ENCODE peak calls at places on chromosomes 3 and 15, in five cellular contexts. One of them, this sample, is unnamed.

GRCh38 chr3:64318670-64319271 is 93.5 kb upstream of the PRICKLE2 start:
- DNase-seq in choroid plexus epithelial cell: no peak
- DNase-seq in A549: no peak
- DNase-seq in activated naive CD8-positive, alpha-beta T cell treated with anti-CD3 and anti-CD28 coated beads, Interleukin-2, amount 50 U/mL, for 24 hours: no peak
- DNase-seq in caudate nucleus: no peak
- DNase-seq in this sample: no peak

GRCh38 chr3:38614651-38615352 is 34.7 kb downstream of the SCN5A start:
- DNase-seq in choroid plexus epithelial cell: no peak
- DNase-seq in A549: no peak
- DNase-seq in activated naive CD8-positive, alpha-beta T cell treated with anti-CD3 and anti-CD28 coated beads, Interleukin-2, amount 50 U/mL, for 24 hours: no peak
- DNase-seq in caudate nucleus: no peak
- DNase-seq in this sample: no peak

GRCh38 chr15:32718822-32719716 is 1.3 kb downstream of the GREM1 start:
- DNase-seq in choroid plexus epithelial cell: peak
- DNase-seq in A549: peak
- DNase-seq in activated naive CD8-positive, alpha-beta T cell treated with anti-CD3 and anti-CD28 coated beads, Interleukin-2, amount 50 U/mL, for 24 hours: no peak
- DNase-seq in caudate nucleus: no peak
- DNase-seq in this sample: no peak

GRCh38 chr3:2166552-2166951 is 67.9 kb downstream of the CNTN4 start:
- DNase-seq in choroid plexus epithelial cell: peak
- DNase-seq in A549: no peak
- DNase-seq in activated naive CD8-positive, alpha-beta T cell treated with anti-CD3 and anti-CD28 coated beads, Interleukin-2, amount 50 U/mL, for 24 hours: no peak
- DNase-seq in caudate nucleus: no peak
- DNase-seq in this sample: no peak

GRCh38 chr3:58161435-58162398 is 49.1 kb downstream of the DNASE1L3 start:
- DNase-seq in choroid plexus epithelial cell: peak
- DNase-seq in A549: peak
- DNase-seq in activated naive CD8-positive, alpha-beta T cell treated with anti-CD3 and anti-CD28 coated beads, Interleukin-2, amount 50 U/mL, for 24 hours: no peak
- DNase-seq in caudate nucleus: no peak
- DNase-seq in this sample: peak

GRCh38 chr3:38515367-38515766 is 19.2 kb downstream of the EXOG start:
- DNase-seq in choroid plexus epithelial cell: no peak
- DNase-seq in A549: no peak
- DNase-seq in activated naive CD8-positive, alpha-beta T cell treated with anti-CD3 and anti-CD28 coated beads, Interleukin-2, amount 50 U/mL, for 24 hours: no peak
- DNase-seq in caudate nucleus: no peak
- DNase-seq in this sample: no peak

GRCh38 chr15:70197318-70197944 is 99.7 kb upstream of the TLE3 start:
- DNase-seq in choroid plexus epithelial cell: peak
- DNase-seq in A549: no peak
- DNase-seq in activated naive CD8-positive, alpha-beta T cell treated with anti-CD3 and anti-CD28 coated beads, Interleukin-2, amount 50 U/mL, for 24 hours: no peak
- DNase-seq in caudate nucleus: no peak
- DNase-seq in this sample: no peak

GRCh38 chr3:136070334-136070733 is 104.8 kb downstream of the PPP2R3A start:
- DNase-seq in choroid plexus epithelial cell: peak
- DNase-seq in A549: no peak
- DNase-seq in activated naive CD8-positive, alpha-beta T cell treated with anti-CD3 and anti-CD28 coated beads, Interleukin-2, amount 50 U/mL, for 24 hours: no peak
- DNase-seq in caudate nucleus: no peak
- DNase-seq in this sample: no peak

GRCh38 chr3:35042210-35042960 is 596.9 kb upstream of the ARPP21 start:
- DNase-seq in choroid plexus epithelial cell: no peak
- DNase-seq in A549: no peak
- DNase-seq in activated naive CD8-positive, alpha-beta T cell treated with anti-CD3 and anti-CD28 coated beads, Interleukin-2, amount 50 U/mL, for 24 hours: no peak
- DNase-seq in caudate nucleus: no peak
- DNase-seq in this sample: no peak

GRCh38 chr3:136075816-136076215 is 110.3 kb downstream of the PPP2R3A start:
- DNase-seq in choroid plexus epithelial cell: peak
- DNase-seq in A549: no peak
- DNase-seq in activated naive CD8-positive, alpha-beta T cell treated with anti-CD3 and anti-CD28 coated beads, Interleukin-2, amount 50 U/mL, for 24 hours: no peak
- DNase-seq in caudate nucleus: no peak
- DNase-seq in this sample: no peak

GRCh38 chr3:78091478-78092119 is 1051.7 kb downstream of the ROBO2 start:
- DNase-seq in choroid plexus epithelial cell: no peak
- DNase-seq in A549: no peak
- DNase-seq in activated naive CD8-positive, alpha-beta T cell treated with anti-CD3 and anti-CD28 coated beads, Interleukin-2, amount 50 U/mL, for 24 hours: no peak
- DNase-seq in caudate nucleus: no peak
- DNase-seq in this sample: no peak

GRCh38 chr3:9193211-9193610 is 56.2 kb downstream of the SRGAP3 start:
- DNase-seq in choroid plexus epithelial cell: no peak
- DNase-seq in A549: no peak
- DNase-seq in activated naive CD8-positive, alpha-beta T cell treated with anti-CD3 and anti-CD28 coated beads, Interleukin-2, amount 50 U/mL, for 24 hours: no peak
- DNase-seq in caudate nucleus: no peak
- DNase-seq in this sample: no peak

GRCh38 chr3:32428092-32429068 is 36.7 kb downstream of the CMTM7 start:
- DNase-seq in choroid plexus epithelial cell: peak
- DNase-seq in A549: no peak
- DNase-seq in activated naive CD8-positive, alpha-beta T cell treated with anti-CD3 and anti-CD28 coated beads, Interleukin-2, amount 50 U/mL, for 24 hours: no peak
- DNase-seq in caudate nucleus: no peak
- DNase-seq in this sample: peak

GRCh38 chr15:74497584-74497983 is 36.6 kb upstream of the UBL7 start:
- DNase-seq in choroid plexus epithelial cell: no peak
- DNase-seq in A549: no peak
- DNase-seq in activated naive CD8-positive, alpha-beta T cell treated with anti-CD3 and anti-CD28 coated beads, Interleukin-2, amount 50 U/mL, for 24 hours: no peak
- DNase-seq in caudate nucleus: no peak
- DNase-seq in this sample: no peak

GRCh38 chr15:98025237-98025636 is 64.7 kb downstream of the ARRDC4 start:
- DNase-seq in choroid plexus epithelial cell: peak
- DNase-seq in A549: no peak
- DNase-seq in activated naive CD8-positive, alpha-beta T cell treated with anti-CD3 and anti-CD28 coated beads, Interleukin-2, amount 50 U/mL, for 24 hours: no peak
- DNase-seq in caudate nucleus: no peak
- DNase-seq in this sample: no peak

GRCh38 chr3:108590443-108590842 is 921 bp downstream of the DZIP3 start:
- DNase-seq in choroid plexus epithelial cell: peak
- DNase-seq in A549: no peak
- DNase-seq in activated naive CD8-positive, alpha-beta T cell treated with anti-CD3 and anti-CD28 coated beads, Interleukin-2, amount 50 U/mL, for 24 hours: no peak
- DNase-seq in caudate nucleus: no peak
- DNase-seq in this sample: no peak

GRCh38 chr3:8757551-8758518 is 11.6 kb downstream of the OXTR start:
- DNase-seq in choroid plexus epithelial cell: peak
- DNase-seq in A549: no peak
- DNase-seq in activated naive CD8-positive, alpha-beta T cell treated with anti-CD3 and anti-CD28 coated beads, Interleukin-2, amount 50 U/mL, for 24 hours: no peak
- DNase-seq in caudate nucleus: no peak
- DNase-seq in this sample: peak

GRCh38 chr15:50126072-50126471 is 7.0 kb upstream of the ATP8B4 start:
- DNase-seq in choroid plexus epithelial cell: peak
- DNase-seq in A549: no peak
- DNase-seq in activated naive CD8-positive, alpha-beta T cell treated with anti-CD3 and anti-CD28 coated beads, Interleukin-2, amount 50 U/mL, for 24 hours: no peak
- DNase-seq in caudate nucleus: no peak
- DNase-seq in this sample: no peak